ENCODE peak calls at places on chromosomes 5 and 9, in eight cellular contexts. One of them, this sample, is unnamed.

GRCh38 chr9:21974542-21975409 is 19.4 kb downstream of the CDKN2A start:
- DNase-seq in HepG2: no peak
- DNase-seq in HCT116: peak; percentile 29
- DNase-seq in IMR-90: peak; percentile 57
- DNase-seq in K562: no peak
- DNase-seq in GM12878: no peak
- DNase-seq in H1: peak; percentile 88
- DNase-seq in SK-N-SH: peak; percentile 79
- DNase-seq in this sample: no peak

GRCh38 chr5:2754621-2755370 is 3.3 kb upstream of the IRX2 start:
- DNase-seq in HepG2: no peak
- DNase-seq in HCT116: no peak
- DNase-seq in IMR-90: no peak
- DNase-seq in K562: no peak
- DNase-seq in GM12878: no peak
- DNase-seq in H1: peak; percentile 62
- DNase-seq in SK-N-SH: peak; percentile 38
- DNase-seq in this sample: no peak

GRCh38 chr9:137454145-137454505 is 5.0 kb downstream of the NSMF start:
- DNase-seq in HepG2: no peak
- DNase-seq in HCT116: no peak
- DNase-seq in IMR-90: no peak
- DNase-seq in K562: peak; percentile 70
- DNase-seq in GM12878: no peak
- DNase-seq in H1: peak; percentile 86
- DNase-seq in SK-N-SH: peak; percentile 79
- DNase-seq in this sample: no peak

GRCh38 chr9:77807295-77807694 is 159.2 kb upstream of the GNA14 start:
- DNase-seq in HepG2: peak; percentile 84
- DNase-seq in HCT116: no peak
- DNase-seq in IMR-90: peak; percentile 93
- DNase-seq in K562: no peak
- DNase-seq in GM12878: no peak
- DNase-seq in H1: no peak
- DNase-seq in SK-N-SH: no peak
- DNase-seq in this sample: peak; percentile 17

GRCh38 chr9:120043448-120043847 is 536.5 kb downstream of the CDK5RAP2 start:
- DNase-seq in HepG2: no peak
- DNase-seq in HCT116: no peak
- DNase-seq in IMR-90: no peak
- DNase-seq in K562: no peak
- DNase-seq in GM12878: no peak
- DNase-seq in H1: no peak
- DNase-seq in SK-N-SH: no peak
- DNase-seq in this sample: no peak

GRCh38 chr5:147188200-147189108 is 46.4 kb upstream of the STK32A start:
- DNase-seq in HepG2: peak; percentile 66
- DNase-seq in HCT116: peak; percentile 42
- DNase-seq in IMR-90: peak; percentile 59
- DNase-seq in K562: peak; percentile 57
- DNase-seq in GM12878: no peak
- DNase-seq in H1: peak; percentile 50
- DNase-seq in SK-N-SH: peak; percentile 46
- DNase-seq in this sample: peak; percentile 59

GRCh38 chr5:172110921-172111873 is 76.8 kb downstream of the STK10 start:
- DNase-seq in HepG2: no peak
- DNase-seq in HCT116: no peak
- DNase-seq in IMR-90: peak; percentile 56
- DNase-seq in K562: peak; percentile 50
- DNase-seq in GM12878: peak; percentile 93
- DNase-seq in H1: no peak
- DNase-seq in SK-N-SH: peak; percentile 59
- DNase-seq in this sample: no peak

GRCh38 chr9:126334626-126335621 is 8.3 kb downstream of the MVB12B start:
- DNase-seq in HepG2: peak; percentile 99
- DNase-seq in HCT116: no peak
- DNase-seq in IMR-90: peak; percentile 33
- DNase-seq in K562: no peak
- DNase-seq in GM12878: no peak
- DNase-seq in H1: no peak
- DNase-seq in SK-N-SH: no peak
- DNase-seq in this sample: no peak

GRCh38 chr9:18485691-18486090 is 11.7 kb downstream of the ADAMTSL1 start:
- DNase-seq in HepG2: no peak
- DNase-seq in HCT116: no peak
- DNase-seq in IMR-90: peak; percentile 66
- DNase-seq in K562: no peak
- DNase-seq in GM12878: no peak
- DNase-seq in H1: no peak
- DNase-seq in SK-N-SH: no peak
- DNase-seq in this sample: no peak

GRCh38 chr5:73822989-73823339 is 197.0 kb downstream of the ARHGEF28 start:
- DNase-seq in HepG2: peak; percentile 85
- DNase-seq in HCT116: no peak
- DNase-seq in IMR-90: peak; percentile 60
- DNase-seq in K562: no peak
- DNase-seq in GM12878: no peak
- DNase-seq in H1: no peak
- DNase-seq in SK-N-SH: no peak
- DNase-seq in this sample: peak; percentile 25

GRCh38 chr5:149773245-149774095 is 43.4 kb downstream of the PPARGC1B start:
- DNase-seq in HepG2: no peak
- DNase-seq in HCT116: no peak
- DNase-seq in IMR-90: no peak
- DNase-seq in K562: no peak
- DNase-seq in GM12878: no peak
- DNase-seq in H1: no peak
- DNase-seq in SK-N-SH: no peak
- DNase-seq in this sample: no peak

GRCh38 chr5:157602505-157602904 is 26.9 kb upstream of the ADAM19 start:
- DNase-seq in HepG2: no peak
- DNase-seq in HCT116: no peak
- DNase-seq in IMR-90: peak; percentile 65
- DNase-seq in K562: no peak
- DNase-seq in GM12878: no peak
- DNase-seq in H1: no peak
- DNase-seq in SK-N-SH: no peak
- DNase-seq in this sample: no peak

GRCh38 chr5:10469253-10470030 is 27.8 kb downstream of the ROPN1L start:
- DNase-seq in HepG2: no peak
- DNase-seq in HCT116: no peak
- DNase-seq in IMR-90: peak; percentile 43
- DNase-seq in K562: no peak
- DNase-seq in GM12878: no peak
- DNase-seq in H1: no peak
- DNase-seq in SK-N-SH: no peak
- DNase-seq in this sample: no peak

GRCh38 chr9:70285981-70286616 is 27.3 kb downstream of the SMC5 start:
- DNase-seq in HepG2: no peak
- DNase-seq in HCT116: no peak
- DNase-seq in IMR-90: peak; percentile 28
- DNase-seq in K562: no peak
- DNase-seq in GM12878: no peak
- DNase-seq in H1: no peak
- DNase-seq in SK-N-SH: no peak
- DNase-seq in this sample: no peak

GRCh38 chr5:159017787-159018186 is 81.9 kb downstream of the EBF1 start:
- DNase-seq in HepG2: no peak
- DNase-seq in HCT116: no peak
- DNase-seq in IMR-90: peak; percentile 75
- DNase-seq in K562: peak; percentile 53
- DNase-seq in GM12878: no peak
- DNase-seq in H1: no peak
- DNase-seq in SK-N-SH: peak; percentile 43
- DNase-seq in this sample: peak; percentile 47

GRCh38 chr9:129989740-129990139 is 53.2 kb downstream of the FNBP1 start:
- DNase-seq in HepG2: no peak
- DNase-seq in HCT116: no peak
- DNase-seq in IMR-90: peak; percentile 28
- DNase-seq in K562: no peak
- DNase-seq in GM12878: no peak
- DNase-seq in H1: no peak
- DNase-seq in SK-N-SH: no peak
- DNase-seq in this sample: peak; percentile 18

GRCh38 chr9:38336341-38336740 is 56.2 kb upstream of the ALDH1B1 start:
- DNase-seq in HepG2: no peak
- DNase-seq in HCT116: no peak
- DNase-seq in IMR-90: no peak
- DNase-seq in K562: no peak
- DNase-seq in GM12878: no peak
- DNase-seq in H1: peak; percentile 43
- DNase-seq in SK-N-SH: no peak
- DNase-seq in this sample: no peak

GRCh38 chr9:96620832-96621269 is 1.2 kb upstream of the CDC14B start:
- DNase-seq in HepG2: peak; percentile 51
- DNase-seq in HCT116: no peak
- DNase-seq in IMR-90: no peak
- DNase-seq in K562: peak; percentile 48
- DNase-seq in GM12878: no peak
- DNase-seq in H1: peak; percentile 56
- DNase-seq in SK-N-SH: no peak
- DNase-seq in this sample: no peak

GRCh38 chr9:5872496-5872895 is 18.2 kb upstream of the MLANA start:
- DNase-seq in HepG2: no peak
- DNase-seq in HCT116: no peak
- DNase-seq in IMR-90: no peak
- DNase-seq in K562: no peak
- DNase-seq in GM12878: no peak
- DNase-seq in H1: no peak
- DNase-seq in SK-N-SH: no peak
- DNase-seq in this sample: no peak

GRCh38 chr9:37010180-37010579 is 23.9 kb downstream of the PAX5 start:
- DNase-seq in HepG2: no peak
- DNase-seq in HCT116: no peak
- DNase-seq in IMR-90: no peak
- DNase-seq in K562: no peak
- DNase-seq in GM12878: no peak
- DNase-seq in H1: no peak
- DNase-seq in SK-N-SH: no peak
- DNase-seq in this sample: no peak

GRCh38 chr9:127726871-127727270 is 8.2 kb downstream of the TOR2A start:
- DNase-seq in HepG2: no peak
- DNase-seq in HCT116: no peak
- DNase-seq in IMR-90: no peak
- DNase-seq in K562: no peak
- DNase-seq in GM12878: no peak
- DNase-seq in H1: no peak
- DNase-seq in SK-N-SH: no peak
- DNase-seq in this sample: no peak

GRCh38 chr9:110109331-110110110 is 98.4 kb downstream of the C9orf152 start:
- DNase-seq in HepG2: no peak
- DNase-seq in HCT116: no peak
- DNase-seq in IMR-90: no peak
- DNase-seq in K562: no peak
- DNase-seq in GM12878: no peak
- DNase-seq in H1: no peak
- DNase-seq in SK-N-SH: no peak
- DNase-seq in this sample: no peak

GRCh38 chr5:181192337-181193046 is 12.5 kb downstream of the TRIM7 start:
- DNase-seq in HepG2: no peak
- DNase-seq in HCT116: no peak
- DNase-seq in IMR-90: peak; percentile 31
- DNase-seq in K562: no peak
- DNase-seq in GM12878: no peak
- DNase-seq in H1: no peak
- DNase-seq in SK-N-SH: no peak
- DNase-seq in this sample: no peak

GRCh38 chr5:111548992-111549649 is 36.8 kb upstream of the STARD4 start:
- DNase-seq in HepG2: no peak
- DNase-seq in HCT116: no peak
- DNase-seq in IMR-90: peak; percentile 38
- DNase-seq in K562: peak; percentile 18
- DNase-seq in GM12878: no peak
- DNase-seq in H1: no peak
- DNase-seq in SK-N-SH: no peak
- DNase-seq in this sample: peak; percentile 4

GRCh38 chr5:167294861-167295685 is 996.4 kb upstream of the WWC1 start:
- DNase-seq in HepG2: no peak
- DNase-seq in HCT116: peak; percentile 3
- DNase-seq in IMR-90: peak; percentile 91
- DNase-seq in K562: no peak
- DNase-seq in GM12878: no peak
- DNase-seq in H1: no peak
- DNase-seq in SK-N-SH: peak; percentile 58
- DNase-seq in this sample: peak; percentile 71

GRCh38 chr5:141878186-141878770 is at the start of gene PCDH1:
- DNase-seq in HepG2: no peak
- DNase-seq in HCT116: no peak
- DNase-seq in IMR-90: peak; percentile 14
- DNase-seq in K562: peak; percentile 64
- DNase-seq in GM12878: no peak
- DNase-seq in H1: no peak
- DNase-seq in SK-N-SH: peak; percentile 81
- DNase-seq in this sample: no peak
- TF ChIP-seq RAD21 in HepG2: no peak
- TF ChIP-seq RAD21 in HCT116: no peak
- TF ChIP-seq RAD21 in IMR-90: no peak
- TF ChIP-seq RAD21 in K562: no peak
- TF ChIP-seq RAD21 in GM12878: no peak
- TF ChIP-seq RAD21 in H1: no peak
- TF ChIP-seq RAD21 in SK-N-SH: no peak
- TF ChIP-seq RAD21 in this sample: no peak

DNA sequence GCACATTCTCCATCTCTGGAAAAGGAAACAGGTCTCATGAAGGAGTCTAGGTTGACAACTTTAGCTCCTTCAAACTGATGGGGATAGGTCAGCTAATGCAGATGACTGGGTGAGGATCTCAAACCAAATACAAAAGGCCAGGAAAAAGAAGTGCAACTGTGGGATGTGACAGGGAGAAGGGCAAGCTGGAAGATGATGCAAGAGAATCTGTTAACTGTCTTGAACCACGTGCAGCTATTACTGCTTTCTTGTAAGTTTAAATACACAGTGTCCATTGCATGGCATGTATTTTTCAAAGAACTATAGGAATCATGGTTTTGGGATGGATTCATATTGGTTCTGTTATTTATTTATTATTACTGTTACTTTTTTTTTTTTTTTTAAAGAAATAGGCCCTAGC is 331.8 kb downstream of the NDUFS4 start:
- DNase-seq in HepG2: no peak
- DNase-seq in HCT116: no peak
- DNase-seq in IMR-90: peak; percentile 18
- DNase-seq in K562: no peak
- DNase-seq in GM12878: no peak
- DNase-seq in H1: no peak
- DNase-seq in SK-N-SH: no peak
- DNase-seq in this sample: no peak
- TF ChIP-seq RAD21 in HepG2: no peak
- TF ChIP-seq RAD21 in HCT116: no peak
- TF ChIP-seq RAD21 in IMR-90: no peak
- TF ChIP-seq RAD21 in K562: no peak
- TF ChIP-seq RAD21 in GM12878: no peak
- TF ChIP-seq RAD21 in H1: no peak
- TF ChIP-seq RAD21 in SK-N-SH: no peak
- TF ChIP-seq RAD21 in this sample: no peak

GRCh38 chr9:69157751-69158466 is 16.2 kb upstream of the TJP2 start:
- DNase-seq in HepG2: no peak
- DNase-seq in HCT116: no peak
- DNase-seq in IMR-90: peak; percentile 84
- DNase-seq in K562: no peak
- DNase-seq in GM12878: no peak
- DNase-seq in H1: no peak
- DNase-seq in SK-N-SH: no peak
- DNase-seq in this sample: no peak
- TF ChIP-seq RAD21 in HepG2: no peak
- TF ChIP-seq RAD21 in HCT116: peak; percentile 36
- TF ChIP-seq RAD21 in IMR-90: peak; percentile 26
- TF ChIP-seq RAD21 in K562: no peak
- TF ChIP-seq RAD21 in GM12878: no peak
- TF ChIP-seq RAD21 in H1: peak; percentile 42
- TF ChIP-seq RAD21 in SK-N-SH: no peak
- TF ChIP-seq RAD21 in this sample: peak; percentile 16

GRCh38 chr9:107214915-107215314 is 68.2 kb upstream of the RAD23B start:
- DNase-seq in HepG2: no peak
- DNase-seq in HCT116: no peak
- DNase-seq in IMR-90: peak; percentile 26
- DNase-seq in K562: no peak
- DNase-seq in GM12878: no peak
- DNase-seq in H1: no peak
- DNase-seq in SK-N-SH: no peak
- DNase-seq in this sample: no peak
- TF ChIP-seq RAD21 in HepG2: no peak
- TF ChIP-seq RAD21 in HCT116: no peak
- TF ChIP-seq RAD21 in IMR-90: no peak
- TF ChIP-seq RAD21 in K562: no peak
- TF ChIP-seq RAD21 in GM12878: no peak
- TF ChIP-seq RAD21 in H1: no peak
- TF ChIP-seq RAD21 in SK-N-SH: no peak
- TF ChIP-seq RAD21 in this sample: no peak

This sample was measured in A549.